ENCODE peak calls at places on chromosomes 4 and X, in seven cellular contexts. One of them, this sample, is unnamed.

GRCh38 chr4:112381996-112382692 is 85.0 kb downstream of the ALPK1 start:
- DNase-seq in cardiac fibroblast: no peak
- DNase-seq in GM06990: no peak
- DNase-seq in fibroblast of mammary gland: no peak
- DNase-seq in RWPE1: no peak
- DNase-seq in colonic mucosa: no peak
- DNase-seq in HepG2: no peak
- DNase-seq in this sample: no peak

GRCh38 chrX:39819921-39820849 is 277.6 kb downstream of the BCOR start:
- DNase-seq in cardiac fibroblast: peak
- DNase-seq in GM06990: no peak
- DNase-seq in fibroblast of mammary gland: no peak
- DNase-seq in RWPE1: no peak
- DNase-seq in colonic mucosa: no peak
- DNase-seq in HepG2: no peak
- DNase-seq in this sample: peak

GRCh38 chr4:21948347-21949072 is at the start of gene KCNIP4:
- DNase-seq in cardiac fibroblast: peak
- DNase-seq in GM06990: peak
- DNase-seq in fibroblast of mammary gland: peak
- DNase-seq in RWPE1: peak
- DNase-seq in colonic mucosa: no peak
- DNase-seq in HepG2: no peak
- DNase-seq in this sample: peak

GRCh38 chrX:149131780-149132179 is 373.3 kb downstream of the IDS start:
- DNase-seq in cardiac fibroblast: no peak
- DNase-seq in GM06990: no peak
- DNase-seq in fibroblast of mammary gland: peak
- DNase-seq in RWPE1: peak
- DNase-seq in colonic mucosa: no peak
- DNase-seq in HepG2: no peak
- DNase-seq in this sample: peak

GRCh38 chrX:119067023-119067739 is 5.6 kb upstream of the CT47C1 start:
- DNase-seq in cardiac fibroblast: peak
- DNase-seq in GM06990: no peak
- DNase-seq in fibroblast of mammary gland: peak
- DNase-seq in RWPE1: peak
- DNase-seq in colonic mucosa: peak
- DNase-seq in HepG2: peak
- DNase-seq in this sample: peak

GRCh38 chr4:168900080-168900479 is 110.0 kb downstream of the CBR4 start:
- DNase-seq in cardiac fibroblast: peak
- DNase-seq in GM06990: no peak
- DNase-seq in fibroblast of mammary gland: peak
- DNase-seq in RWPE1: no peak
- DNase-seq in colonic mucosa: no peak
- DNase-seq in HepG2: no peak
- DNase-seq in this sample: peak

GRCh38 chr4:136583567-136583966 is 948.7 kb downstream of the PCDH18 start:
- DNase-seq in cardiac fibroblast: no peak
- DNase-seq in GM06990: no peak
- DNase-seq in fibroblast of mammary gland: no peak
- DNase-seq in RWPE1: no peak
- DNase-seq in colonic mucosa: no peak
- DNase-seq in HepG2: no peak
- DNase-seq in this sample: no peak

GRCh38 chr4:173317003-173317402 is 17.2 kb downstream of the HMGB2 start:
- DNase-seq in cardiac fibroblast: no peak
- DNase-seq in GM06990: no peak
- DNase-seq in fibroblast of mammary gland: no peak
- DNase-seq in RWPE1: no peak
- DNase-seq in colonic mucosa: no peak
- DNase-seq in HepG2: peak
- DNase-seq in this sample: no peak

GRCh38 chr4:7055111-7055989 is 12.2 kb downstream of the TADA2B start:
- DNase-seq in cardiac fibroblast: no peak
- DNase-seq in GM06990: no peak
- DNase-seq in fibroblast of mammary gland: peak
- DNase-seq in RWPE1: no peak
- DNase-seq in colonic mucosa: no peak
- DNase-seq in HepG2: no peak
- DNase-seq in this sample: no peak

GRCh38 chr4:137674066-137674465 is 141.8 kb upstream of the PCDH18 start:
- DNase-seq in cardiac fibroblast: no peak
- DNase-seq in GM06990: no peak
- DNase-seq in fibroblast of mammary gland: peak
- DNase-seq in RWPE1: peak
- DNase-seq in colonic mucosa: no peak
- DNase-seq in HepG2: no peak
- DNase-seq in this sample: no peak

GRCh38 chrX:29299689-29300088 is 712.4 kb downstream of the IL1RAPL1 start:
- DNase-seq in cardiac fibroblast: peak
- DNase-seq in GM06990: no peak
- DNase-seq in fibroblast of mammary gland: peak
- DNase-seq in RWPE1: peak
- DNase-seq in colonic mucosa: no peak
- DNase-seq in HepG2: no peak
- DNase-seq in this sample: peak

GRCh38 chrX:107547621-107548020 is 80.7 kb upstream of the PRPS1 start:
- DNase-seq in cardiac fibroblast: no peak
- DNase-seq in GM06990: no peak
- DNase-seq in fibroblast of mammary gland: no peak
- DNase-seq in RWPE1: no peak
- DNase-seq in colonic mucosa: no peak
- DNase-seq in HepG2: no peak
- DNase-seq in this sample: no peak

GRCh38 chr4:184503869-184504300 is 29.5 kb upstream of the IRF2 start:
- DNase-seq in cardiac fibroblast: no peak
- DNase-seq in GM06990: no peak
- DNase-seq in fibroblast of mammary gland: peak
- DNase-seq in RWPE1: no peak
- DNase-seq in colonic mucosa: no peak
- DNase-seq in HepG2: no peak
- DNase-seq in this sample: peak

GRCh38 chr4:2247128-2248043 is 5.5 kb upstream of the HAUS3 start:
- DNase-seq in cardiac fibroblast: no peak
- DNase-seq in GM06990: peak
- DNase-seq in fibroblast of mammary gland: no peak
- DNase-seq in RWPE1: no peak
- DNase-seq in colonic mucosa: no peak
- DNase-seq in HepG2: no peak
- DNase-seq in this sample: no peak

DNA sequence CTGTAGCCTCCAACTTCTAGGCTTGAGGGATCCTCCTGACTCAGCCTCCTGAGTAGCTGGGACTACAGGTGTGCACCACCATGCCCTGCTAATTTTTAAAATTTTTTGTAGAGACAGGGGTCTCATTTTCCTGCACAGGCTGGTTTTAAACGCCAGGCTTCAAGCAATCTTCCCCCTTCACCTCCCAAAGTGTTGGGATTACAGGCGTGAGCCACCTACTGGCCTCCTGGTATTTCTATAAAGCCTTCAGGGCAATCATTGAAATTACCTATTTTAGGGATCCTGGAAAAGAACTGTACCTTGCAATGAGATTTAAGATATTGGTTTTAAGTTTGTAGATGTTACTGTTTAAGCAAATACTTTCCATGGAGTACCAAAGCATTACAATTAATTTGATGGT is 13.5 kb upstream of the PLS3 start:
- DNase-seq in cardiac fibroblast: no peak
- DNase-seq in GM06990: no peak
- DNase-seq in fibroblast of mammary gland: no peak
- DNase-seq in RWPE1: no peak
- DNase-seq in colonic mucosa: no peak
- DNase-seq in HepG2: peak
- DNase-seq in this sample: no peak
- TF ChIP-seq CTCF in cardiac fibroblast: no peak
- TF ChIP-seq CTCF in GM06990: no peak
- TF ChIP-seq CTCF in fibroblast of mammary gland: peak
- TF ChIP-seq CTCF in RWPE1: no peak
- TF ChIP-seq CTCF in colonic mucosa: no peak
- TF ChIP-seq CTCF in HepG2: peak
- TF ChIP-seq CTCF in this sample: no peak

GRCh38 chr4:25454491-25454890 is 77.4 kb downstream of the ANAPC4 start:
- DNase-seq in cardiac fibroblast: no peak
- DNase-seq in GM06990: no peak
- DNase-seq in fibroblast of mammary gland: no peak
- DNase-seq in RWPE1: no peak
- DNase-seq in colonic mucosa: no peak
- DNase-seq in HepG2: no peak
- DNase-seq in this sample: no peak
- TF ChIP-seq CTCF in cardiac fibroblast: no peak
- TF ChIP-seq CTCF in GM06990: no peak
- TF ChIP-seq CTCF in fibroblast of mammary gland: no peak
- TF ChIP-seq CTCF in RWPE1: no peak
- TF ChIP-seq CTCF in colonic mucosa: no peak
- TF ChIP-seq CTCF in HepG2: no peak
- TF ChIP-seq CTCF in this sample: no peak

GRCh38 chrX:95071052-95071451 is 1397.0 kb downstream of the FAM133A start:
- DNase-seq in cardiac fibroblast: no peak
- DNase-seq in GM06990: no peak
- DNase-seq in fibroblast of mammary gland: peak
- DNase-seq in RWPE1: no peak
- DNase-seq in colonic mucosa: no peak
- DNase-seq in HepG2: no peak
- DNase-seq in this sample: no peak
- TF ChIP-seq CTCF in cardiac fibroblast: peak
- TF ChIP-seq CTCF in GM06990: no peak
- TF ChIP-seq CTCF in fibroblast of mammary gland: peak
- TF ChIP-seq CTCF in RWPE1: no peak
- TF ChIP-seq CTCF in colonic mucosa: no peak
- TF ChIP-seq CTCF in HepG2: no peak
- TF ChIP-seq CTCF in this sample: peak

DNA sequence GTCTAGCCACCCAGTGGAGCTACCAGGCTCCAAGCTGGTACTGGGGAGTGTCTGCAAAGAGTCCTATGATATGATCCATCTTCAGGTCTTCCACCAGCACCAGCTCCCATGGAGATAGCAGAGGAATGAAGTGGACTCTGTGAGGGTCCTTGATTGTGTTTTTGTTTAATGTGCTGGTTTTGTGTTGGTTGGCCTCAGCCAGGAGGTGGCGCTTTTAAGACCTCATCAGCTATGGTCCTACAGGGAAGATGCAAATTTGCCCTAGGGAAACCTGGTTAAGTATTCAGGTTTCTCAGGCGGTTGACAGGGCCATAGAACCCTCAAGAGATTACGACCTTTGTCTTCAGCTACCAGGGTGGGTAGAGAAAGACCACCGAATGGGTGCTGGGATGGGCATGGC is 1141.1 kb downstream of the STIM2 start:
- DNase-seq in cardiac fibroblast: no peak
- DNase-seq in GM06990: no peak
- DNase-seq in fibroblast of mammary gland: no peak
- DNase-seq in RWPE1: no peak
- DNase-seq in colonic mucosa: no peak
- DNase-seq in HepG2: no peak
- DNase-seq in this sample: no peak
- TF ChIP-seq CTCF in cardiac fibroblast: peak
- TF ChIP-seq CTCF in GM06990: no peak
- TF ChIP-seq CTCF in fibroblast of mammary gland: no peak
- TF ChIP-seq CTCF in RWPE1: no peak
- TF ChIP-seq CTCF in colonic mucosa: no peak
- TF ChIP-seq CTCF in HepG2: no peak
- TF ChIP-seq CTCF in this sample: no peak

DNA sequence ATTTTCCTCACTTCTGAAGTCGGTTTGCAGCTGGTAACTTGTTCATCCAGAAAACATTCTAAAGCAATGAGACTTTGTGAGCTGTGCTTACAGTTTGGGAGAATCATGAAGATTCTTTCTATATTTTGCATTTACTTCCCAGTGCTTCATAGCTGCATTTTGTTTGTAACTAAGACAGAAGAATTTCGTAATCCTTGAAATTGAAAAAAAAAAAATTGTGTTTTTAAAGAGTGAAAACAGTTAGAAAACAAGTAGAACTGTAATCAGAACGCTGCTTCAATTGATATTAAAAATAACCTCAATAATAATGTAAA is 392.4 kb downstream of the UNC5C start:
- DNase-seq in cardiac fibroblast: no peak
- DNase-seq in GM06990: no peak
- DNase-seq in fibroblast of mammary gland: no peak
- DNase-seq in RWPE1: no peak
- DNase-seq in colonic mucosa: no peak
- DNase-seq in HepG2: no peak
- DNase-seq in this sample: no peak
- TF ChIP-seq CTCF in cardiac fibroblast: no peak
- TF ChIP-seq CTCF in GM06990: no peak
- TF ChIP-seq CTCF in fibroblast of mammary gland: no peak
- TF ChIP-seq CTCF in RWPE1: peak
- TF ChIP-seq CTCF in colonic mucosa: no peak
- TF ChIP-seq CTCF in HepG2: no peak
- TF ChIP-seq CTCF in this sample: no peak

DNA sequence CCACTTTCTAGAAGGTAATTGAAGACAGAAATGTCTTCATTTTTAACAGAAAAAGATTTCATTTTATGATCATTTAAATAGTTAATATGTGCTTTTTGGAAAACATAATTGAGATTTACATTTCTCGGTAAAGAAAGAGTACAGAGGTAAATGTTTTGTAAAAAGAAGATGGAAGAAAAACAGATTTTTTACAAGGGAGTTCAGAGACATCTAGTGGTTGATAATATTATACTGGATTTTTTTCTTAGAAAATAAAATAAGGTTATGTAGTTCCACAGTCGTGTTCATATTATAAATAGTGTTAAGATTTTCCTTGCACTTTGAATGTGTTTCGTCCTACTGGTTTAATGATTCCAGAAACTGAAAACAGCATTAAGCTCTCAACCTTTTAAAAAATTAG is 60.6 kb downstream of the SMARCA1 start:
- DNase-seq in cardiac fibroblast: no peak
- DNase-seq in GM06990: no peak
- DNase-seq in fibroblast of mammary gland: no peak
- DNase-seq in RWPE1: no peak
- DNase-seq in colonic mucosa: no peak
- DNase-seq in HepG2: no peak
- DNase-seq in this sample: no peak
- TF ChIP-seq CTCF in cardiac fibroblast: no peak
- TF ChIP-seq CTCF in GM06990: peak
- TF ChIP-seq CTCF in fibroblast of mammary gland: peak
- TF ChIP-seq CTCF in RWPE1: no peak
- TF ChIP-seq CTCF in colonic mucosa: no peak
- TF ChIP-seq CTCF in HepG2: no peak
- TF ChIP-seq CTCF in this sample: peak

GRCh38 chr4:113636438-113636818 is 125.1 kb downstream of the CAMK2D start:
- DNase-seq in cardiac fibroblast: no peak
- DNase-seq in GM06990: peak
- DNase-seq in fibroblast of mammary gland: no peak
- DNase-seq in RWPE1: no peak
- DNase-seq in colonic mucosa: no peak
- DNase-seq in HepG2: peak
- DNase-seq in this sample: no peak
- TF ChIP-seq CTCF in cardiac fibroblast: no peak
- TF ChIP-seq CTCF in GM06990: peak
- TF ChIP-seq CTCF in fibroblast of mammary gland: no peak
- TF ChIP-seq CTCF in RWPE1: no peak
- TF ChIP-seq CTCF in colonic mucosa: no peak
- TF ChIP-seq CTCF in HepG2: peak
- TF ChIP-seq CTCF in this sample: no peak

This sample was measured in fibroblast of pulmonary artery.